ENCODE peak calls at places on chromosomes 13 and 19, in nine cellular contexts. J is heart right ventricle, V is breast epithelium, L is transverse colon, A is IMR-90, O is cardiac muscle cell, W is ovary, E is Panc1, U is Peyer's patch. C is an unnamed sample.

GRCh38 chr19:32227561-32228165 is 117.7 kb upstream of the ZNF507 start:
- DNase-seq in J (no peak), V (no peak), L (no peak), A (no peak), O (no peak), W (no peak), E (no peak), U (no peak), C (no peak)

GRCh38 chr13:58452123-58452623 is 820.6 kb downstream of the PCDH17 start:
- DNase-seq in J (no peak), V (no peak), L (no peak), A (no peak), O (peak; percentile 7), W (no peak), E (no peak), U (no peak), C (no peak)

GRCh38 chr13:83992566-83993358 is 110.5 kb upstream of the SLITRK1 start:
- DNase-seq in J (no peak), V (no peak), L (no peak), A (no peak), O (no peak), W (no peak), E (no peak), U (no peak), C (no peak)

GRCh38 chr13:76812206-76812882 is 73.9 kb downstream of the KCTD12 start:
- DNase-seq in J (peak; percentile 65), V (no peak), L (no peak), A (no peak), O (peak; percentile 32), W (no peak), E (no peak), U (no peak), C (peak; percentile 24)

GRCh38 chr13:74465279-74465678 is 331.1 kb upstream of the KLF12 start:
- DNase-seq in J (no peak), V (no peak), L (no peak), A (no peak), O (no peak), W (no peak), E (no peak), U (no peak), C (peak; percentile 49)

GRCh38 chr19:3061214-3062161 is 807 bp downstream of the TLE5 start:
- DNase-seq in J (peak; percentile 75), V (no peak), L (peak; percentile 76), A (peak; percentile 17), O (peak; percentile 60), W (peak; percentile 78), E (no peak), U (peak; percentile 75), C (no peak)

GRCh38 chr19:57887195-57887941 is 1.5 kb downstream of the ZNF814 start:
- DNase-seq in J (no peak), V (no peak), L (peak; percentile 12), A (no peak), O (peak; percentile 53), W (no peak), E (no peak), U (no peak), C (no peak)

GRCh38 chr13:63085851-63086250 is 1670.2 kb upstream of the PCDH20 start:
- DNase-seq in J (no peak), V (no peak), L (no peak), A (no peak), O (no peak), W (no peak), E (no peak), U (no peak), C (no peak)

GRCh38 chr13:75437582-75438318 is 44.2 kb downstream of the TBC1D4 start:
- DNase-seq in J (peak; percentile 26), V (no peak), L (no peak), A (peak; percentile 35), O (peak; percentile 65), W (no peak), E (no peak), U (no peak), C (no peak)

GRCh38 chr19:31648347-31648746 is 299.1 kb upstream of the TSHZ3 start:
- DNase-seq in J (no peak), V (no peak), L (no peak), A (peak; percentile 6), O (no peak), W (no peak), E (no peak), U (no peak), C (no peak)

GRCh38 chr13:101309014-101309619 is 107.2 kb downstream of the NALCN start:
- DNase-seq in J (no peak), V (no peak), L (no peak), A (peak; percentile 46), O (peak; percentile 30), W (no peak), E (no peak), U (no peak), C (no peak)

GRCh38 chr13:51768378-51768921 is 35.5 kb downstream of the DHRS12 start:
- DNase-seq in J (no peak), V (no peak), L (no peak), A (no peak), O (no peak), W (no peak), E (no peak), U (no peak), C (no peak)

GRCh38 chr19:34345934-34346333 is 19.1 kb upstream of the GPI start:
- DNase-seq in J (peak; percentile 49), V (no peak), L (peak; percentile 81), A (peak; percentile 63), O (peak; percentile 74), W (peak; percentile 48), E (peak; percentile 42), U (peak; percentile 84), C (peak; percentile 86)

GRCh38 chr13:108322206-108322824 is 52.8 kb downstream of the TNFSF13B start:
- DNase-seq in J (no peak), V (no peak), L (no peak), A (peak; percentile 52), O (peak; percentile 57), W (no peak), E (peak; percentile 10), U (no peak), C (no peak)

GRCh38 chr13:50082426-50083283 is 67.4 kb downstream of the KCNRG start:
- DNase-seq in J (peak; percentile 37), V (no peak), L (peak; percentile 91), A (peak; percentile 68), O (peak; percentile 75), W (peak; percentile 47), E (no peak), U (peak; percentile 90), C (peak; percentile 82)

GRCh38 chr19:15265849-15266248 is 33.6 kb upstream of the EPHX3 start:
- DNase-seq in J (peak; percentile 89), V (peak; percentile 81), L (peak; percentile 75), A (peak; percentile 98), O (peak; percentile 99), W (peak; percentile 95), E (no peak), U (no peak), C (peak; percentile 78)

GRCh38 chr13:69274231-69274630 is 833.4 kb upstream of the ATXN8OS start:
- DNase-seq in J (no peak), V (no peak), L (no peak), A (no peak), O (no peak), W (no peak), E (no peak), U (no peak), C (no peak)

GRCh38 chr13:111324736-111325135 is 4.3 kb downstream of the TEX29 start:
- DNase-seq in J (no peak), V (no peak), L (no peak), A (no peak), O (no peak), W (no peak), E (no peak), U (no peak), C (no peak)

GRCh38 chr13:24271611-24272451 is 37.5 kb upstream of the C1QTNF9 start:
- DNase-seq in J (peak; percentile 71), V (no peak), L (peak; percentile 72), A (peak; percentile 76), O (peak; percentile 90), W (peak; percentile 79), E (no peak), U (peak; percentile 80), C (no peak)

DNA sequence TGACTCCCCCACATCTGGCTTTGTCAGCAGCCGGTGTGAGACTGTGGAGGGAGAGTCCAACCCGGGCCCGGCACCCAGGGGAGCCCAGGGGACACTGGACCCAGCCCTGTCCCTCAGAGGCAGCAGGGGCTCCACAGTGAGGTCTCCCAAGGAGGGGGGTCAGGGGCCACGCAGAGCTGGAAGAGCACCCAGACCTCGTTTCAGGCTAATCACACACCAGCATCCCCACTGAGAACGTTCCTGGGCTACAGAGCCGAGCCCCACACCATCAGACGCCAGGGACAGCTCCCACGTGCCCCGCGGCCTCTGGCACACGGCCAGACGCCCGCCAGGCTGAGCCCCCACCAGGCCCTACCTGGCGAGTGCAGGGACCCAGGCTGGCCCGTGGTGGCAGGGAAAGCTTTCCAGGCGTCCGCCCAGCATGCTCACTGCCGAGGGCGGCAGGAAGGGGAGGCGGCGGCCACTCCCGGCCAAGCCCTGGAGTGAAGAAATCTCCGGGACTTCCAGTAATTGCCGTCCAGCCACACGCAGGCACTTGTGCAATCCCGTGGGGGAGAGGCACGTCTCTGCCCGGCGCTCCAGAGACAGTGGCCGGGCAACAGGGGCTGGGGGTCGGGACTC is 19.2 kb downstream of the SBNO2 start:
- DNase-seq in J (peak; percentile 82), V (peak; percentile 81), L (peak; percentile 89), A (peak; percentile 86), O (peak; percentile 96), W (peak; percentile 93), E (no peak), U (peak; percentile 84), C (peak; percentile 78)
- H3K4me3 ChIP-seq in J (peak overlapping the region; percentile 34), V (peak overlapping the region; percentile 33), L (peak overlapping the region; percentile 14), A (peak overlapping the region; percentile 4), O (no peak overlapping the region), W (peak overlapping the region; percentile 31), E (no peak overlapping the region), U (peak overlapping the region; percentile 9), C (no peak overlapping the region)

GRCh38 chr13:20193142-20193923 is 595 bp upstream of the GJB2 start:
- DNase-seq in J (no peak), V (no peak), L (no peak), A (no peak), O (no peak), W (no peak), E (no peak), U (no peak), C (no peak)
- TF ChIP-seq CTCF in J (no peak), V (no peak), L (no peak), A (no peak), O (no peak), W (no peak), E (no peak), U (no peak), C (no peak)

GRCh38 chr19:18292460-18292809 is 11.0 kb upstream of the JUND start:
- DNase-seq in J (no peak), V (no peak), L (no peak), A (no peak), O (no peak), W (no peak), E (no peak), U (no peak), C (no peak)
- H3K4me1 ChIP-seq in J (peaks cover 30% of the 10 kb centered on the region), V (no peaks in the 10 kb centered on the region), L (peaks cover 34% of the 10 kb centered on the region), A (peaks cover 26% of the 10 kb centered on the region), O (peaks cover 14% of the 10 kb centered on the region), W (peaks cover 7% of the 10 kb centered on the region), E (peaks cover 23% of the 10 kb centered on the region), U (peaks cover 4% of the 10 kb centered on the region), C (peaks cover 20% of the 10 kb centered on the region)

DNA sequence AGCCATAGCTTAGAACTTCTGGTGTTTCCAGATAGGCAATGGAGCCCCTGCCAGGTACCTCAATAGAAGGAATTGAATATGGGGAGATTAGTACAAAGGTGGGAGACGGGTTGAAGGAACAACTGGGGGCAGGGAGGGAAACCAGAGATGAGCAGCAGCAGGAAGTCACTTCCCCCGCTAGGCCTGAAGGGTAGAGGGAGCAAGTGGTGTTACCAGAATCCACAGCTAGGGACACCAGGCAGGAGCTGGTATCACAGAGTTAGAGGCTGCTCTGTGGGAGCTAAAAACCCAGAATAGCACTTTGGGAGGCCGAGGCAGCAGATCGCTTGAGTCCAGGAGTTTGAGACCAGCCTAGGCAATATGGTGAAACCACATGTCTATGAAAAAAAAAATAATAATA is 15.3 kb upstream of the HNRNPUL1 start:
- DNase-seq in J (no peak), V (no peak), L (no peak), A (no peak), O (no peak), W (no peak), E (no peak), U (no peak), C (no peak)
- H3K4me3 ChIP-seq in J (no peak overlapping the region), V (no peak overlapping the region), L (no peak overlapping the region), A (no peak overlapping the region), O (no peak overlapping the region), W (no peak overlapping the region), E (no peak overlapping the region), U (no peak overlapping the region), C (no peak overlapping the region)